ENCODE peak calls at places on chromosomes 7 and 10, in ten cellular contexts. V, R, X, S, P, H, Z, M, E and I are unnamed samples.

GRCh38 chr10:100881552-100882250 is 31.1 kb upstream of the SLF2 start:
- DNase-seq in H (no peak), X (no peak), M (no peak), P (no peak), V (no peak), E (no peak), R (no peak), Z (no peak), S (no peak), I (no peak)

GRCh38 chr10:60777696-60778213 is 523 bp upstream of the CDK1 start:
- DNase-seq in M (no peak), P (no peak), V (no peak), R (no peak), X (no peak), H (no peak), E (no peak), Z (no peak), S (no peak), I (no peak)

GRCh38 chr7:118046086-118046485 is 137.9 kb upstream of the LSM8 start:
- DNase-seq in S (no peak), V (no peak), X (no peak), H (no peak), P (no peak), Z (no peak), E (no peak), R (no peak), M (no peak), I (no peak)

GRCh38 chr7:149686001-149686400 is 87.4 kb downstream of the ZNF467 start:
- DNase-seq in E (no peak), X (no peak), H (no peak), P (no peak), R (peak), V (no peak), M (no peak), S (no peak), Z (no peak), I (no peak)

GRCh38 chr7:131122394-131122793 is 205.3 kb upstream of the MKLN1 start:
- DNase-seq in M (no peak), S (peak), H (no peak), X (no peak), V (no peak), E (no peak), P (no peak), R (no peak), Z (no peak), I (no peak)

GRCh38 chr7:40644454-40645188 is 509.8 kb downstream of the SUGCT start:
- DNase-seq in E (no peak), Z (no peak), H (no peak), S (no peak), P (peak), M (no peak), X (no peak), R (no peak), V (no peak), I (no peak)

GRCh38 chr10:78321500-78321899 is 287.8 kb downstream of the RPS24 start:
- DNase-seq in R (no peak), P (no peak), H (no peak), Z (no peak), X (no peak), V (no peak), E (no peak), S (no peak), M (no peak), I (no peak)

GRCh38 chr7:112550468-112551060 is 69.8 kb downstream of the LSMEM1 start:
- DNase-seq in R (peak), M (peak), X (no peak), P (peak), Z (no peak), S (peak), V (peak), H (no peak), E (no peak), I (no peak)

GRCh38 chr7:133314084-133314483 is 61.2 kb downstream of the EXOC4 start:
- DNase-seq in M (no peak), V (no peak), R (no peak), Z (no peak), X (no peak), P (no peak), S (no peak), E (no peak), H (no peak), I (no peak)

GRCh38 chr10:49435225-49435624 is 39.3 kb upstream of the DRGX start:
- DNase-seq in V (no peak), X (no peak), Z (no peak), S (no peak), R (no peak), E (no peak), P (no peak), M (no peak), H (no peak), I (no peak)

GRCh38 chr7:105677803-105678583 is 96.7 kb upstream of the EFCAB10 start:
- DNase-seq in M (no peak), S (peak), R (no peak), X (no peak), Z (no peak), P (no peak), H (no peak), V (no peak), E (no peak), I (peak)

GRCh38 chr7:158018971-158019645 is 568.5 kb downstream of the PTPRN2 start:
- DNase-seq in R (no peak), Z (no peak), H (no peak), E (no peak), P (no peak), X (no peak), S (no peak), V (no peak), M (no peak), I (no peak)

GRCh38 chr10:60139290-60139689 is 232.9 kb upstream of the CCDC6 start:
- DNase-seq in E (no peak), P (no peak), S (no peak), V (no peak), Z (no peak), H (no peak), M (no peak), X (no peak), R (no peak), I (no peak)

GRCh38 chr7:157250605-157251228 is 86.1 kb upstream of the DNAJB6 start:
- DNase-seq in Z (no peak), X (no peak), M (peak), R (peak), E (no peak), P (peak), V (peak), H (no peak), S (no peak), I (no peak)

GRCh38 chr7:155298834-155299538 is 1.3 kb downstream of the INSIG1 start:
- DNase-seq in S (peak), E (peak), X (peak), P (peak), Z (peak), V (peak), M (peak), R (peak), H (peak), I (peak)

GRCh38 chr10:124007102-124007772 is 86.2 kb downstream of the CHST15 start:
- DNase-seq in R (no peak), H (no peak), V (no peak), P (no peak), S (no peak), E (peak), Z (peak), M (no peak), X (peak), I (no peak)

GRCh38 chr7:46932656-46933424 is 649.1 kb downstream of the TNS3 start:
- DNase-seq in X (peak), R (peak), M (no peak), H (no peak), S (no peak), V (peak), E (no peak), Z (peak), P (peak), I (no peak)

GRCh38 chr10:89207801-89208551 is 859 bp upstream of the CH25H start:
- DNase-seq in X (peak), M (peak), E (no peak), V (no peak), Z (peak), H (peak), R (no peak), P (peak), S (peak), I (peak)

GRCh38 chr7:1531979-1532455 is 1.5 kb downstream of the MAFK start:
- DNase-seq in Z (peak), X (peak), H (no peak), P (no peak), E (no peak), M (no peak), V (peak), R (no peak), S (peak), I (no peak)

GRCh38 chr7:146961617-146962016 is 845.0 kb downstream of the CNTNAP2 start:
- DNase-seq in R (no peak), H (no peak), P (no peak), V (no peak), S (no peak), Z (no peak), E (no peak), X (no peak), M (no peak), I (no peak)

GRCh38 chr10:116787893-116788665 is 45.7 kb upstream of the HSPA12A start:
- DNase-seq in M (peak), S (peak), P (peak), H (peak), Z (peak), R (peak), E (no peak), V (peak), X (peak), I (peak)

GRCh38 chr10:96556003-96556402 is 30.8 kb downstream of the TM9SF3 start:
- DNase-seq in H (no peak), E (no peak), S (no peak), V (no peak), Z (no peak), M (peak), X (no peak), R (no peak), P (peak), I (no peak)

GRCh38 chr10:29675984-29676383 is 41.2 kb upstream of the SVIL start:
- DNase-seq in E (no peak), M (no peak), H (no peak), Z (no peak), V (no peak), P (no peak), X (no peak), R (no peak), S (no peak), I (no peak)

GRCh38 chr7:105354383-105354782 is 34.3 kb downstream of the SRPK2 start:
- DNase-seq in E (no peak), R (no peak), P (no peak), Z (no peak), S (no peak), V (no peak), X (no peak), H (no peak), M (no peak), I (no peak)

GRCh38 chr7:150875791-150876190 is 23.5 kb downstream of the AOC1 start:
- DNase-seq in Z (no peak), X (no peak), P (no peak), H (no peak), V (peak), S (no peak), R (no peak), M (no peak), E (no peak), I (no peak)

GRCh38 chr7:117385340-117386124 is 41.8 kb downstream of the ASZ1 start:
- DNase-seq in P (peak), X (no peak), M (no peak), Z (no peak), H (no peak), E (no peak), S (no peak), V (peak), R (peak), I (no peak)

GRCh38 chr7:16106300-16106699 is 315.0 kb downstream of the CRPPA start:
- DNase-seq in E (no peak), P (no peak), V (no peak), H (no peak), Z (no peak), X (no peak), S (no peak), R (no peak), M (no peak), I (no peak)

GRCh38 chr10:21385996-21386620 is 139.4 kb downstream of the SKIDA1 start:
- DNase-seq in P (no peak), R (no peak), S (no peak), E (no peak), M (no peak), V (no peak), Z (no peak), H (no peak), X (no peak), I (no peak)

DNA sequence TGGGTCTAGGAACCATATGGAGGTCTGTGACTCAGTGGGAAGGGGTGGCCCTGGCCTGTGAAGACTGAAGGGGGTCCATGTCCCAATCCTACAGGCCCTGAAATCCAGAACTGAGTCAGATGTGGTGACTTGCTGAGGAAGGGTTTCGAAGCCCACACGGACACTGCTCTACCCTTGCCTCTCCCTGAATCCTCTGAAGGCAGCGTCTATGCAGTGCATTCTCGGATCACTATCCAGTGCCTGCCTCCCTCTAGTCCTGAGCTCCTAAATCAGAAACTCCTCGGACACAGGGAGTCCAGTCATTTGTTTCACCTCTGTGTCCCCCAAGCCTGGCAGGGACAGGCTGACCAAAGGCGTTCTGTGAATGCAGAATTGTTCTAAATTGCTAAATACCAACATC is 25.4 kb upstream of the TMEM72 start:
- DNase-seq in M (no peak), P (no peak), X (no peak), H (no peak), S (no peak), R (no peak), V (no peak), E (no peak), Z (no peak), I (no peak)
- TF ChIP-seq CTCF in M (no peak), P (no peak), X (no peak), H (no peak), S (no peak), R (no peak), V (no peak), E (no peak), Z (no peak), I (no peak)

GRCh38 chr10:18601321-18601720 is 50.1 kb downstream of the NSUN6 start:
- DNase-seq in E (no peak), V (no peak), R (no peak), P (no peak), H (no peak), Z (no peak), M (no peak), S (no peak), X (no peak), I (no peak)
- TF ChIP-seq CTCF in E (no peak), V (no peak), R (no peak), P (peak), H (no peak), Z (no peak), M (no peak), S (no peak), X (no peak), I (no peak)

DNA sequence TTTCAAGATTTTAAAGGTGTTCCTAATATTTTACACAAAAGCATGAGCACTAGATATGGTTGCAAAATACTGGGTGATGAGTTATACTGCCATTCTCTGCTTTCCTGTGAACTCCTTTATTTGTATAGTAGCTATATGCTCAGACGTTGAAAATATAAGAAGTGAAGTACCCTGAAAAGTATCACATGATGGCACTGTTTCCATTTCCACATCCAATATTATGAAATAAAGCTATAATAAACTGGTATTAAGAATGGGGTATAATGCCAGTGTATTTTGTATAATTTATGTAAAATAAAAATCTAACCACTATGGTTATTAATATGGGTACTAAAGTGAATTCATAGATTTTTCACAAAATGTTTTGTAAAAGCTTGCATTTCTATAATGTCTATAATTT is 79.6 kb upstream of the FOXP2 start:
- DNase-seq in V (no peak), M (no peak), S (no peak), R (no peak), X (no peak), P (no peak), H (no peak), Z (no peak), E (no peak), I (no peak)
- TF ChIP-seq CTCF in V (no peak), M (no peak), S (no peak), R (no peak), X (no peak), P (no peak), H (no peak), Z (no peak), E (no peak), I (no peak)

GRCh38 chr10:42431095-42431494 is 207.3 kb downstream of the ZNF33B start:
- DNase-seq in V (no peak), E (no peak), M (no peak), S (no peak), Z (no peak), R (no peak), X (no peak), H (no peak), P (no peak), I (no peak)

GRCh38 chr10:42422911-42423310 is 215.5 kb downstream of the ZNF33B start:
- DNase-seq in H (no peak), X (no peak), V (no peak), R (no peak), Z (no peak), S (no peak), P (no peak), E (no peak), M (no peak), I (no peak)

DNA sequence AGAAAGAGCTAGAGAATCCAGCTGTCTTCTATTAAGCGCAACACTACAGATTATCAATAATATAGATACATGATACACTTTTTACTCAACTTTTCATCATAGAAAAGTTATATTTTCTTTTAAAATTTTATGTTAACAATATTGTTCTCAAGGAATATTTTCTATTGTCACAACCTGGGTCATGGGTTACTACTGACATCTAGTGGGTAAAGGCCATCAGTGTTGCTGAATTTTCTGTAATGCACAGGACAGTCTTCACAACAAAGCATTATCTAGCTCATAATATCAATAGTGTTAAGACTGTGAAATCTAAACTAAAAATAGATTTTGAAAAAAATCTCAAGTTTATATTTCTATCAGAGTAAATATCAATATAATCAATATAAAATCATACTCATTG is 209.8 kb downstream of the ZNF33B start:
- DNase-seq in E (no peak), S (no peak), R (no peak), V (no peak), H (no peak), Z (no peak), X (no peak), P (peak), M (peak), I (no peak)
- TF ChIP-seq CTCF in E (peak), S (peak), R (peak), V (peak), H (no peak), Z (no peak), X (no peak), P (peak), M (peak), I (no peak)

GRCh38 chr7:100400656-100401055 is 27.4 kb downstream of the PILRA start:
- DNase-seq in P (peak), X (no peak), M (peak), V (peak), Z (no peak), R (no peak), H (no peak), S (no peak), E (no peak), I (no peak)
- TF ChIP-seq CTCF in P (peak), X (no peak), M (peak), V (no peak), Z (no peak), R (peak), H (no peak), S (peak), E (no peak), I (no peak)